ENCODE peak calls at places on chromosomes 11 and 22, in ten cellular contexts. S, J, F, B, I, Q, V, R, C and L are unnamed samples.

GRCh38 chr11:112318193-112318592 is 57.5 kb upstream of the PLET1 start:
- DNase-seq in S (no peak), J (no peak), F (peak; percentile 4), B (no peak), I (no peak), Q (no peak), V (no peak), R (peak; percentile 96), C (no peak), L (peak; percentile 70)

GRCh38 chr11:70397336-70397982 is 870 bp upstream of the CTTN start:
- DNase-seq in S (peak; percentile 20), J (peak; percentile 46), F (peak; percentile 13), B (no peak), I (no peak), Q (no peak), V (no peak), R (peak; percentile 30), C (no peak), L (no peak)

GRCh38 chr22:44098021-44098739 is 74.1 kb downstream of the PARVB start:
- DNase-seq in S (no peak), J (no peak), F (no peak), B (no peak), I (no peak), Q (no peak), V (no peak), R (no peak), C (no peak), L (no peak)

GRCh38 chr11:97019754-97020153 is 629.9 kb downstream of the JRKL start:
- DNase-seq in S (no peak), J (no peak), F (no peak), B (no peak), I (no peak), Q (no peak), V (no peak), R (no peak), C (no peak), L (no peak)

GRCh38 chr11:72227316-72228228 is 3.0 kb downstream of the INPPL1 start:
- DNase-seq in S (no peak), J (no peak), F (no peak), B (no peak), I (no peak), Q (peak; percentile 58), V (no peak), R (peak; percentile 47), C (no peak), L (no peak)

GRCh38 chr22:48091060-48091650 is 1328.7 kb downstream of the TBC1D22A start:
- DNase-seq in S (no peak), J (no peak), F (no peak), B (no peak), I (no peak), Q (no peak), V (no peak), R (no peak), C (no peak), L (no peak)

GRCh38 chr22:50641696-50642607 is 14.0 kb upstream of the ARSA start:
- DNase-seq in S (no peak), J (peak; percentile 82), F (no peak), B (no peak), I (peak; percentile 32), Q (no peak), V (peak; percentile 41), R (peak; percentile 32), C (no peak), L (no peak)

GRCh38 chr11:10108901-10109665 is 184.9 kb downstream of the SBF2 start:
- DNase-seq in S (no peak), J (no peak), F (no peak), B (no peak), I (peak; percentile 36), Q (no peak), V (peak; percentile 41), R (peak; percentile 40), C (no peak), L (no peak)

GRCh38 chr11:131677832-131678470 is 307.5 kb downstream of the NTM start:
- DNase-seq in S (no peak), J (no peak), F (no peak), B (no peak), I (no peak), Q (no peak), V (no peak), R (no peak), C (no peak), L (no peak)

GRCh38 chr22:39266398-39267030 is 21.7 kb upstream of the PDGFB start:
- DNase-seq in S (no peak), J (no peak), F (no peak), B (no peak), I (no peak), Q (peak; percentile 48), V (no peak), R (peak; percentile 64), C (no peak), L (no peak)

GRCh38 chr11:575996-576756 is at the start of gene PHRF1:
- DNase-seq in S (peak; percentile 97), J (peak; percentile 97), F (peak; percentile 88), B (peak; percentile 90), I (peak; percentile 97), Q (peak; percentile 96), V (peak; percentile 96), R (peak; percentile 92), C (peak; percentile 96), L (peak; percentile 64)

GRCh38 chr22:49351761-49352221 is 475.9 kb downstream of the BRD1 start:
- DNase-seq in S (no peak), J (no peak), F (no peak), B (no peak), I (no peak), Q (no peak), V (no peak), R (no peak), C (no peak), L (no peak)

GRCh38 chr11:93192163-93192562 is 5.6 kb downstream of the SLC36A4 start:
- DNase-seq in S (no peak), J (peak; percentile 69), F (no peak), B (no peak), I (no peak), Q (no peak), V (no peak), R (no peak), C (no peak), L (no peak)
- H3K27ac ChIP-seq in S (no peak overlapping the region), J (peak overlapping the region; percentile 63), F (no peak overlapping the region), B (no peak overlapping the region), I (no peak overlapping the region), Q (no peak overlapping the region), V (no peak overlapping the region), R (no peak overlapping the region), C (no peak overlapping the region), L (no peak overlapping the region)

GRCh38 chr22:28229566-28230483 is 310.8 kb upstream of the PITPNB start:
- DNase-seq in S (no peak), J (no peak), F (no peak), B (no peak), I (no peak), Q (no peak), V (no peak), R (peak; percentile 62), C (peak; percentile 26), L (no peak)

GRCh38 chr22:28231423-28231822 is 312.4 kb upstream of the PITPNB start:
- DNase-seq in S (no peak), J (peak; percentile 84), F (no peak), B (no peak), I (no peak), Q (no peak), V (no peak), R (peak; percentile 52), C (no peak), L (no peak)

GRCh38 chr22:28232231-28232630 is 313.2 kb upstream of the PITPNB start:
- DNase-seq in S (no peak), J (peak; percentile 24), F (no peak), B (no peak), I (no peak), Q (no peak), V (no peak), R (no peak), C (no peak), L (no peak)

GRCh38 chr22:28230682-28231081 is 311.6 kb upstream of the PITPNB start:
- DNase-seq in S (no peak), J (no peak), F (no peak), B (no peak), I (no peak), Q (no peak), V (no peak), R (peak; percentile 18), C (no peak), L (no peak)
- H3K27ac ChIP-seq in S (no peak overlapping the region), J (no peak overlapping the region), F (no peak overlapping the region), B (no peak overlapping the region), I (no peak overlapping the region), Q (no peak overlapping the region), V (no peak overlapping the region), R (no peak overlapping the region), C (no peak overlapping the region), L (no peak overlapping the region)

GRCh38 chr22:32849501-32849900 is 48.0 kb downstream of the TIMP3 start:
- DNase-seq in S (no peak), J (no peak), F (no peak), B (no peak), I (no peak), Q (peak; percentile 15), V (no peak), R (no peak), C (no peak), L (no peak)

GRCh38 chr22:32848226-32848625 is 46.7 kb downstream of the TIMP3 start:
- DNase-seq in S (no peak), J (no peak), F (no peak), B (no peak), I (no peak), Q (no peak), V (no peak), R (no peak), C (no peak), L (no peak)

GRCh38 chr22:32850591-32851517 is 49.3 kb downstream of the TIMP3 start:
- DNase-seq in S (peak; percentile 63), J (no peak), F (no peak), B (no peak), I (peak; percentile 90), Q (no peak), V (peak; percentile 78), R (no peak), C (peak; percentile 82), L (no peak)

GRCh38 chr22:32852346-32853251 is 51.1 kb downstream of the TIMP3 start:
- DNase-seq in S (no peak), J (no peak), F (no peak), B (no peak), I (peak; percentile 80), Q (no peak), V (peak; percentile 76), R (no peak), C (peak; percentile 52), L (no peak)

DNA sequence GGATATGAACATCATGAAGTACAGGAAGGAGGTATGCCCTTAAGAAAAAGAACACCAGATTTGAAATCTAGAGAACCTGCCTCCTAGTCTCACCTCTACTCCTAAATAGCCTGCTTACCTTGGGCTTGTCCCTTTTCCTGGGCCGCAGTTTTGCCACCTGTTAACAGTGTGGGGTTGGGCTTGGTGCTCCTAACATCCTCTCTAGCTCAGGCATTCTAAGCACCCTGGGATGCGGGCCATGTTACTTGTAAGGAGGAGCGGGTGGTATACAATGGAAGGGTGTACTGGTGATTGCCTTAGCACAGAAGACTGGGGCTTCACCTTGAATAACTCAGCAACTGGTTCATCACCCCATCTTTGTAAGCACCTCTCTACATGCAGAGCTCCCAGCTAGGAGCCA is 48.7 kb downstream of the TIMP3 start:
- DNase-seq in S (no peak), J (no peak), F (no peak), B (no peak), I (no peak), Q (no peak), V (no peak), R (no peak), C (no peak), L (no peak)
- H3K27ac ChIP-seq in S (peak overlapping the region; percentile 83), J (no peak overlapping the region), F (no peak overlapping the region), B (no peak overlapping the region), I (peak overlapping the region; percentile 76), Q (no peak overlapping the region), V (peak overlapping the region; percentile 71), R (no peak overlapping the region), C (no peak overlapping the region), L (no peak overlapping the region)

GRCh38 chr11:3022300-3022967 is 30.3 kb upstream of the NAP1L4 start:
- DNase-seq in S (no peak), J (no peak), F (no peak), B (no peak), I (no peak), Q (no peak), V (no peak), R (peak; percentile 73), C (no peak), L (no peak)
- H3K27ac ChIP-seq in S (no peak overlapping the region), J (no peak overlapping the region), F (no peak overlapping the region), B (peak overlapping the region; percentile 2), I (no peak overlapping the region), Q (no peak overlapping the region), V (no peak overlapping the region), R (peak overlapping the region; percentile 24), C (no peak overlapping the region), L (peak overlapping the region; percentile 78)